ENCODE peak calls at places on chromosomes 11 and 22, in five cellular contexts. G is IMR-90, H is caudate nucleus, Z is tibial nerve, S is mammary epithelial cell. D is an unnamed sample.
A peak's percentile ranks its signal among the peaks of the same experiment; 100 is the strongest.

GRCh38 chr11:111960916-111961315 is 23.8 kb downstream of the DIXDC1 start:
- DNase-seq in G (no peak), H (no peak), Z (no peak), S (peak; percentile 96), D (no peak)

GRCh38 chr11:102727890-102728289 is 3.1 kb upstream of the MMP8 start:
- DNase-seq in G (peak; percentile 96), H (no peak), Z (no peak), S (peak; percentile 64), D (no peak)

GRCh38 chr11:16239130-16240105 is 116.9 kb downstream of the SOX6 start:
- DNase-seq in G (peak; percentile 48), H (no peak), Z (no peak), S (no peak), D (no peak)

GRCh38 chr11:5004429-5005274 is 10.0 kb downstream of the OR51L1 start:
- DNase-seq in G (peak; percentile 61), H (no peak), Z (no peak), S (peak; percentile 63), D (peak; percentile 77)

GRCh38 chr22:30940655-30941362 is 27.8 kb downstream of the MORC2 start:
- DNase-seq in G (no peak), H (no peak), Z (no peak), S (no peak), D (no peak)

GRCh38 chr22:47195676-47196492 is 433.4 kb downstream of the TBC1D22A start:
- DNase-seq in G (no peak), H (no peak), Z (peak; percentile 6), S (no peak), D (no peak)

GRCh38 chr11:122850076-122850631 is 11.9 kb downstream of the CRTAM start:
- DNase-seq in G (peak; percentile 57), H (no peak), Z (no peak), S (no peak), D (no peak)

GRCh38 chr11:70251583-70252285 is 18.8 kb upstream of the PPFIA1 start:
- DNase-seq in G (no peak), H (no peak), Z (no peak), S (peak; percentile 51), D (peak; percentile 54)

GRCh38 chr11:83677730-83678129 is 391.6 kb upstream of the CCDC90B start:
- DNase-seq in G (no peak), H (no peak), Z (no peak), S (no peak), D (no peak)

GRCh38 chr11:104338186-104338585 is 174.2 kb upstream of the PDGFD start:
- DNase-seq in G (peak; percentile 15), H (no peak), Z (no peak), S (peak; percentile 53), D (no peak)

GRCh38 chr11:20712912-20713311 is 43.5 kb downstream of the NELL1 start:
- DNase-seq in G (no peak), H (no peak), Z (no peak), S (no peak), D (no peak)

DNA sequence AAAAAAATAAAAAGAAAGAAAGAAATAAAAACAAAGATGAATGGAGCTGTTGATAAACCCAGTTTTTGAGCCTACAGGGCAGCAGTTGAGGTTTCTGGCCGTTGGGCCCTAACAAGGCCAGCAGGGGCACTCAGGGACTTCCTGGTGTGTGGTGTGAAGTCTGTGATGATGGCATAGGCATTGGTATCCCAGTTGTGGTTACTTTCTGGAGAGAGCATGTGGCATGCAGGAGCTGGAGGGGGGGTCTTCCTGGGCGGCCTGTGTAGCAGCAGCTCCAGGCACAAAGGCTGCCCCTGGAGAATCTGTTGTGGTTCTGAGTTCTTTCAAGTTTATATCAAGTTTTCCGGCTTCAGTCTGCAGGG is 2.0 kb upstream of the TXNRD2 start:
- DNase-seq in G (peak; percentile 76), H (no peak), Z (no peak), S (no peak), D (no peak)
- H3K27ac ChIP-seq in G (peak overlapping the region; percentile 99), H (no peak overlapping the region), Z (peak overlapping the region; percentile 96), S (peak overlapping the region; percentile 80), D (peak overlapping the region; percentile 88)

GRCh38 chr11:65894034-65894591 is 3.6 kb downstream of the CCDC85B start:
- DNase-seq in G (no peak), H (no peak), Z (no peak), S (no peak), D (no peak)
- H3K27ac ChIP-seq in G (peak overlapping the region; percentile 60), H (peak overlapping the region; percentile 91), Z (peak overlapping the region; percentile 76), S (no peak overlapping the region), D (peak overlapping the region; percentile 86)

DNA sequence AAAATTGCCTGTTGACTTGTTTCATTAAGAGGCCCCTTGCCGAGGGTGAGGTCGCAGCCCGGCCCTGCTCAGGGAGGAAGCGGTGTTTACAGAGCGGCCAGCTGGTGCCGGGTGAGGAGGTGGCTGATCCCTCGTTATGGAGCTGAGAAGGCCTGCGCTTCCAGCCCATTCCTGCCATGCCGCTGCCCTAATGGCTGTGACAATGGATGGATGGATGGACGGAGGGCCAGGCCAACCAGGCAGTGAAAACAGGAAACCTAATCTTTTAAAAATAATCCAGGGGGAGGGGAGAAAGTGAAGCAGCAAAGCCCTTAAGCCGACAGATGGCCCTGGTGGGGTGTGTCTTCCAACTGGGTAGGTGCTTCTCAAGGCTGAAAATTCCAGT is 38.5 kb downstream of the BCR start:
- DNase-seq in G (peak; percentile 62), H (no peak), Z (no peak), S (no peak), D (no peak)
- H3K27ac ChIP-seq in G (peak overlapping the region; percentile 66), H (peak overlapping the region; percentile 58), Z (peak overlapping the region; percentile 50), S (no peak overlapping the region), D (peak overlapping the region; percentile 45)

GRCh38 chr22:38173156-38173906 is 8.3 kb downstream of the PLA2G6 start:
- DNase-seq in G (no peak), H (no peak), Z (no peak), S (no peak), D (no peak)
- H3K27ac ChIP-seq in G (peak overlapping the region; percentile 18), H (peak overlapping the region; percentile 58), Z (no peak overlapping the region), S (peak overlapping the region; percentile 77), D (peak overlapping the region; percentile 81)

DNA sequence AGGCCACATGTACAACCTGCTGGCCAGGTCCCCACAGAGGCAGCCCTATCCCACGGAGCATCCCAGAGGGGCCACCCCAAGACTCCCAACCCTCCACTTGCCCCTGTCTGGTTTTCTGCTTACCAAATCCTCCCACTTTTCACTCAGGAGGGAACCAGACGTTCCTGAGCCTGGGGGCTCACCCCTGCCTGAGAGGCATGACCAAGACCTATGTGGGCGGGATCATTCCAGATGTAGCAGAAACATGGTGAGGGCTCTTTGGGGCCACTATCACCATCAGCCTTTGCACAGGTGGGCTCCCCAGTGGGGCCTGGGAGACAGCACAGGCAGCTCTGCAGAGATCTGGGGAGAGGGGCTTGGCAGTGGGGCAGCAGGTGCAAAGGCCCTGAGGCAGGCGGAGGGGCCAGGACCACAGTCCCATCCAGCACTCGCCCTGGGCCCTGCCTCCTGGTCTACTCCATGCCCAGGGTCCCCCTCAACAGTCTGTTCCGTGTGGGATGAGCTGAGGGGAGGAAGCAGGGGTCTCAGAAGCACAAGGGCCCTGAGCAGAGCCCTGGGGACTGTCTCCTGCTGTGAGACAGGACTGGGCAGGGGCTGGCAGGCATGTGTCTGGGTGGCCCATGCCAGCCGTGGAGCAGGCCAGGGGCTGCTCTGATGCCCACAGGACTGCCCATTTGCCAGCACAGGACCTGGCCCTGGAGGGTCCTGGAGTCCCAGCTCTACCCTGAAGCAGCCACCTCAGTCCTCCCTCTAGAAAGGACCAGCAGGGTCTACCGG is 9.4 kb downstream of the PIM3 start:
- DNase-seq in G (no peak), H (no peak), Z (no peak), S (no peak), D (peak; percentile 30)
- H3K27ac ChIP-seq in G (peak overlapping the region; percentile 22), H (peak overlapping the region; percentile 90), Z (peak overlapping the region; percentile 89), S (no peak overlapping the region), D (peak overlapping the region; percentile 90)